ENCODE peak calls at places on chromosome 22, in seven cellular contexts. One of them, this sample, is unnamed. For H3K27me3, the result is how much of the 10 kb centered on the place peaks cover.

GRCh38 chr22:17870408-17870807 is 96.1 kb upstream of the BID start:
- DNase-seq in BE2C: no peak
- DNase-seq in CD8-positive, alpha-beta memory T cell: no peak
- DNase-seq in stomach: no peak
- DNase-seq in NT2/D1: no peak
- DNase-seq in mesendoderm: no peak
- DNase-seq in prostate gland: no peak
- DNase-seq in this sample: no peak

GRCh38 chr22:40426671-40427070 is 56.3 kb downstream of the SGSM3 start:
- DNase-seq in BE2C: no peak
- DNase-seq in CD8-positive, alpha-beta memory T cell: no peak
- DNase-seq in stomach: no peak
- DNase-seq in NT2/D1: no peak
- DNase-seq in mesendoderm: no peak
- DNase-seq in prostate gland: no peak
- DNase-seq in this sample: no peak

GRCh38 chr22:46408568-46409506 is 73.3 kb downstream of the TRMU start:
- DNase-seq in BE2C: no peak
- DNase-seq in CD8-positive, alpha-beta memory T cell: no peak
- DNase-seq in stomach: no peak
- DNase-seq in NT2/D1: no peak
- DNase-seq in mesendoderm: no peak
- DNase-seq in prostate gland: no peak
- DNase-seq in this sample: peak

GRCh38 chr22:17303840-17304779 is 65.2 kb upstream of the CECR2 start:
- DNase-seq in BE2C: no peak
- DNase-seq in CD8-positive, alpha-beta memory T cell: peak
- DNase-seq in stomach: peak
- DNase-seq in NT2/D1: no peak
- DNase-seq in mesendoderm: no peak
- DNase-seq in prostate gland: no peak
- DNase-seq in this sample: peak

GRCh38 chr22:40525250-40525884 is 111.2 kb downstream of the MRTFA start:
- DNase-seq in BE2C: peak
- DNase-seq in CD8-positive, alpha-beta memory T cell: peak
- DNase-seq in stomach: peak
- DNase-seq in NT2/D1: no peak
- DNase-seq in mesendoderm: peak
- DNase-seq in prostate gland: no peak
- DNase-seq in this sample: peak

GRCh38 chr22:42432020-42432596 is at the start of gene NFAM1:
- DNase-seq in BE2C: peak
- DNase-seq in CD8-positive, alpha-beta memory T cell: no peak
- DNase-seq in stomach: peak
- DNase-seq in NT2/D1: no peak
- DNase-seq in mesendoderm: no peak
- DNase-seq in prostate gland: no peak
- DNase-seq in this sample: peak

GRCh38 chr22:36586250-36586649 is 57.3 kb upstream of the EIF3D start:
- DNase-seq in BE2C: no peak
- DNase-seq in CD8-positive, alpha-beta memory T cell: no peak
- DNase-seq in stomach: no peak
- DNase-seq in NT2/D1: no peak
- DNase-seq in mesendoderm: peak
- DNase-seq in prostate gland: no peak
- DNase-seq in this sample: no peak

GRCh38 chr22:27651486-27651885 is 150.1 kb downstream of the MN1 start:
- DNase-seq in BE2C: no peak
- DNase-seq in CD8-positive, alpha-beta memory T cell: no peak
- DNase-seq in stomach: no peak
- DNase-seq in NT2/D1: no peak
- DNase-seq in mesendoderm: no peak
- DNase-seq in prostate gland: no peak
- DNase-seq in this sample: no peak

GRCh38 chr22:27984723-27985122 is 65.7 kb upstream of the PITPNB start:
- DNase-seq in BE2C: no peak
- DNase-seq in CD8-positive, alpha-beta memory T cell: no peak
- DNase-seq in stomach: peak
- DNase-seq in NT2/D1: no peak
- DNase-seq in mesendoderm: no peak
- DNase-seq in prostate gland: no peak
- DNase-seq in this sample: no peak

GRCh38 chr22:17266261-17266971 is 47.2 kb upstream of the ADA2 start:
- DNase-seq in BE2C: peak
- DNase-seq in CD8-positive, alpha-beta memory T cell: no peak
- DNase-seq in stomach: no peak
- DNase-seq in NT2/D1: peak
- DNase-seq in mesendoderm: peak
- DNase-seq in prostate gland: no peak
- DNase-seq in this sample: no peak

GRCh38 chr22:17906978-17907730 is 117.2 kb downstream of the MICAL3 start:
- DNase-seq in BE2C: no peak
- DNase-seq in CD8-positive, alpha-beta memory T cell: no peak
- DNase-seq in stomach: no peak
- DNase-seq in NT2/D1: no peak
- DNase-seq in mesendoderm: no peak
- DNase-seq in prostate gland: no peak
- DNase-seq in this sample: no peak

GRCh38 chr22:21034989-21035388 is 2.6 kb upstream of the SLC7A4 start:
- DNase-seq in BE2C: no peak
- DNase-seq in CD8-positive, alpha-beta memory T cell: no peak
- DNase-seq in stomach: no peak
- DNase-seq in NT2/D1: no peak
- DNase-seq in mesendoderm: no peak
- DNase-seq in prostate gland: no peak
- DNase-seq in this sample: no peak

GRCh38 chr22:47750086-47750485 is 987.6 kb downstream of the TBC1D22A start:
- DNase-seq in BE2C: no peak
- DNase-seq in CD8-positive, alpha-beta memory T cell: no peak
- DNase-seq in stomach: no peak
- DNase-seq in NT2/D1: no peak
- DNase-seq in mesendoderm: no peak
- DNase-seq in prostate gland: no peak
- DNase-seq in this sample: no peak

GRCh38 chr22:36562261-36562835 is 33.4 kb upstream of the EIF3D start:
- DNase-seq in BE2C: no peak
- DNase-seq in CD8-positive, alpha-beta memory T cell: no peak
- DNase-seq in stomach: peak
- DNase-seq in NT2/D1: no peak
- DNase-seq in mesendoderm: no peak
- DNase-seq in prostate gland: no peak
- DNase-seq in this sample: no peak

GRCh38 chr22:32828150-32828549 is 26.6 kb downstream of the TIMP3 start:
- DNase-seq in BE2C: no peak
- DNase-seq in CD8-positive, alpha-beta memory T cell: no peak
- DNase-seq in stomach: no peak
- DNase-seq in NT2/D1: no peak
- DNase-seq in mesendoderm: no peak
- DNase-seq in prostate gland: no peak
- DNase-seq in this sample: peak

GRCh38 chr22:35437038-35437437 is 37.1 kb downstream of the MCM5 start:
- DNase-seq in BE2C: peak
- DNase-seq in CD8-positive, alpha-beta memory T cell: no peak
- DNase-seq in stomach: no peak
- DNase-seq in NT2/D1: no peak
- DNase-seq in mesendoderm: peak
- DNase-seq in prostate gland: no peak
- DNase-seq in this sample: no peak

GRCh38 chr22:25223269-25223850 is 3.9 kb downstream of the CRYBB2 start:
- DNase-seq in BE2C: no peak
- DNase-seq in CD8-positive, alpha-beta memory T cell: no peak
- DNase-seq in stomach: no peak
- DNase-seq in NT2/D1: no peak
- DNase-seq in mesendoderm: no peak
- DNase-seq in prostate gland: no peak
- DNase-seq in this sample: no peak

GRCh38 chr22:35348703-35349102 is 32.2 kb upstream of the HMOX1 start:
- DNase-seq in BE2C: no peak
- DNase-seq in CD8-positive, alpha-beta memory T cell: no peak
- DNase-seq in stomach: no peak
- DNase-seq in NT2/D1: no peak
- DNase-seq in mesendoderm: no peak
- DNase-seq in prostate gland: no peak
- DNase-seq in this sample: no peak

GRCh38 chr22:45312415-45312814 is 2.7 kb downstream of the FAM118A start:
- DNase-seq in BE2C: no peak
- DNase-seq in CD8-positive, alpha-beta memory T cell: no peak
- DNase-seq in stomach: no peak
- DNase-seq in NT2/D1: no peak
- DNase-seq in mesendoderm: no peak
- DNase-seq in prostate gland: no peak
- DNase-seq in this sample: no peak

DNA sequence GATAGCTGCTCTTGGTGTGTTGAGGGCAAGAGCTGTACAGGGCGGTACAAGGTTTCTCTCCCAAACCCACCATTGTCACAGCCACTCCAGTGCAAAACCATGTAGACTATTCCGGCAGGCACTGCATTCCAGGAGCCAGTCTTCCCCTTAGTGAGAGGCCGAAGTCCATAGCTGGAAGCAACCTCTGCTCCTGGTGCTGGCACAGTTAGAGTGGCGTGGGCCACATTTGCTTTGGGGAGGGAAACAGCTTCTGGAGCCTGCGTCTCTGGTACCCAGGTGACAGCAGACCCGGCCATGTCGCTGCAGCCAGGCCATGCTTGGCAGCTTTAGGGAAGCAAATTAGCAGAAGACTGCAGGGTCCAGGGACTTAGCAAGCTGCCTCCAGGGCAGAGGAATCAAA is 788.0 kb downstream of the BRD1 start:
- DNase-seq in BE2C: no peak
- DNase-seq in CD8-positive, alpha-beta memory T cell: no peak
- DNase-seq in stomach: no peak
- DNase-seq in NT2/D1: no peak
- DNase-seq in mesendoderm: no peak
- DNase-seq in prostate gland: no peak
- DNase-seq in this sample: no peak
- H3K27me3 ChIP-seq in BE2C: under half
- H3K27me3 ChIP-seq in CD8-positive, alpha-beta memory T cell: under half
- H3K27me3 ChIP-seq in stomach: under half
- H3K27me3 ChIP-seq in NT2/D1: under half
- H3K27me3 ChIP-seq in mesendoderm: under half
- H3K27me3 ChIP-seq in prostate gland: under half
- H3K27me3 ChIP-seq in this sample: under half

DNA sequence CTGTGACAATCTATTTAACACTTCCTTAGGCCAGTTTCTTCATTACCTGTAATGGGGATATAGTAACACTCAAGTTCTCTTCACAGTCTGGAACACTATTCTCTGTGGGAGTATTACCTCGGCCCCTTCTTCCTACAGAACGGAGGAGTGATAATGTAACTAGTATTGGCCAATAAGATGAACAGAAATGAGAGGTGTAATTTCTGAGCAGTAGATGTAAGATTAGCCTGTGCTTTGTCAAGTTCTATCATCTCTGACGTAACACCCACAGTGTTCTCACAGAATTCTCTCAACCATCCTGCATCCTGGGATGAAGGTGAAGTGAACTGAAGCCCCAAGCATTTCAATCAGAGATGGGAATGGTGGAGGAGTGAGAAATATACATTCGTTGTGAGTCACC is 65.2 kb upstream of the TOP3B start:
- DNase-seq in BE2C: no peak
- DNase-seq in CD8-positive, alpha-beta memory T cell: no peak
- DNase-seq in stomach: no peak
- DNase-seq in NT2/D1: no peak
- DNase-seq in mesendoderm: no peak
- DNase-seq in prostate gland: no peak
- DNase-seq in this sample: no peak
- H3K27me3 ChIP-seq in BE2C: under half
- H3K27me3 ChIP-seq in CD8-positive, alpha-beta memory T cell: under half
- H3K27me3 ChIP-seq in stomach: under half
- H3K27me3 ChIP-seq in NT2/D1: half or more
- H3K27me3 ChIP-seq in mesendoderm: under half
- H3K27me3 ChIP-seq in prostate gland: under half
- H3K27me3 ChIP-seq in this sample: under half

GRCh38 chr22:50475652-50476002 is 792 bp upstream of the SBF1 start:
- DNase-seq in BE2C: no peak
- DNase-seq in CD8-positive, alpha-beta memory T cell: no peak
- DNase-seq in stomach: no peak
- DNase-seq in NT2/D1: no peak
- DNase-seq in mesendoderm: no peak
- DNase-seq in prostate gland: no peak
- DNase-seq in this sample: no peak
- H3K27me3 ChIP-seq in BE2C: under half
- H3K27me3 ChIP-seq in CD8-positive, alpha-beta memory T cell: under half
- H3K27me3 ChIP-seq in stomach: under half
- H3K27me3 ChIP-seq in NT2/D1: under half
- H3K27me3 ChIP-seq in mesendoderm: under half
- H3K27me3 ChIP-seq in prostate gland: under half
- H3K27me3 ChIP-seq in this sample: under half

GRCh38 chr22:30193031-30193794 is 53.3 kb downstream of the LIF start:
- DNase-seq in BE2C: no peak
- DNase-seq in CD8-positive, alpha-beta memory T cell: no peak
- DNase-seq in stomach: no peak
- DNase-seq in NT2/D1: no peak
- DNase-seq in mesendoderm: no peak
- DNase-seq in prostate gland: no peak
- DNase-seq in this sample: no peak

GRCh38 chr22:30188911-30189310 is 57.6 kb downstream of the LIF start:
- DNase-seq in BE2C: no peak
- DNase-seq in CD8-positive, alpha-beta memory T cell: no peak
- DNase-seq in stomach: no peak
- DNase-seq in NT2/D1: no peak
- DNase-seq in mesendoderm: no peak
- DNase-seq in prostate gland: no peak
- DNase-seq in this sample: no peak

GRCh38 chr22:30192427-30192826 is 54.1 kb downstream of the LIF start:
- DNase-seq in BE2C: no peak
- DNase-seq in CD8-positive, alpha-beta memory T cell: no peak
- DNase-seq in stomach: no peak
- DNase-seq in NT2/D1: no peak
- DNase-seq in mesendoderm: no peak
- DNase-seq in prostate gland: no peak
- DNase-seq in this sample: no peak

GRCh38 chr22:30190619-30191018 is 55.9 kb downstream of the LIF start:
- DNase-seq in BE2C: no peak
- DNase-seq in CD8-positive, alpha-beta memory T cell: no peak
- DNase-seq in stomach: no peak
- DNase-seq in NT2/D1: no peak
- DNase-seq in mesendoderm: no peak
- DNase-seq in prostate gland: no peak
- DNase-seq in this sample: no peak

DNA sequence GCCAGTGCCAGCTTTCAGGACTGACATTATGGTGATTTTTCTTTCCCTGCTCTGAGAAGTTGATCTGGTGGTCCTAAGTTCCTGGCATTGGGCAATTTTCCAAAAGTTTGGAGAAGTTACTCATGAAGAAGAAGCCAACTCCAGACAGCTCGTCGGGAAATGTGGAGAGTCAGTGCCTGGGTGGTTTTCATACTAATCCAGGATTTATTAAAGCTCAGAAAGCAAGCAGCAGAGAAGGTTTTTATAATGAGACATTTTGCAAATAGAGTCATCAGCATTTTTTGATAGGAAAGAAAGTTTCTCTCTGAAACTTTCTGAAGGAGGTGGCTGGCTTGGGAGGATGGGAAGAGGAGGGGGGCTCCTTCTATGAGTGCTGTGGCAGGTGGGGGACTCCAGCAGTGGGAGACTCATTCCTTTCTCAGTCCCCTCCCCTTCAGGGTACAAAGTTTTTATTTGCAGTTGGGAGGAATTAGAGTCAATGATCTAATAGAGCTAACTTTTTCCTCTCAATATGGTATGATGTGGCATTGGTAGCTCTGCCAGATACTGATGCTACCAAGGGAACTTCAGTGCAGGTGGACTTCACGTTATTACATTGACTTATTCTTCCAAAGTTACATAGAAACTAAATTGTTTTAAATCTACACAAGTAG is 55.4 kb downstream of the LIF start:
- DNase-seq in BE2C: no peak
- DNase-seq in CD8-positive, alpha-beta memory T cell: no peak
- DNase-seq in stomach: no peak
- DNase-seq in NT2/D1: no peak
- DNase-seq in mesendoderm: no peak
- DNase-seq in prostate gland: no peak
- DNase-seq in this sample: no peak
- H3K27me3 ChIP-seq in BE2C: under half
- H3K27me3 ChIP-seq in CD8-positive, alpha-beta memory T cell: under half
- H3K27me3 ChIP-seq in stomach: under half
- H3K27me3 ChIP-seq in NT2/D1: under half
- H3K27me3 ChIP-seq in mesendoderm: under half
- H3K27me3 ChIP-seq in prostate gland: under half
- H3K27me3 ChIP-seq in this sample: under half

This sample was measured in upper lobe of left lung.